ENCODE peak calls at places on chromosomes 11 and 22, in four cellular contexts. Y is esophagus squamous epithelium, P is AG09309, Z is WERI-Rb-1. I is an unnamed sample.

GRCh38 chr22:36565152-36565507 is 36.2 kb upstream of the EIF3D start:
- DNase-seq in Y (no peak), P (no peak), Z (no peak), I (no peak)

GRCh38 chr11:106728861-106729260 is 289.4 kb downstream of the GUCY1A2 start:
- DNase-seq in Y (no peak), P (no peak), Z (no peak), I (no peak)

GRCh38 chr22:35477911-35478582 is 62.6 kb upstream of the RASD2 start:
- DNase-seq in Y (no peak), P (peak), Z (no peak), I (no peak)

GRCh38 chr11:65920035-65920802 is 993 bp downstream of the DRAP1 start:
- DNase-seq in Y (no peak), P (no peak), Z (no peak), I (no peak)

GRCh38 chr22:31148953-31149627 is 8.8 kb upstream of the PLA2G3 start:
- DNase-seq in Y (no peak), P (peak), Z (peak), I (peak)

GRCh38 chr11:13663631-13664071 is 4.8 kb upstream of the FAR1 start:
- DNase-seq in Y (no peak), P (no peak), Z (no peak), I (no peak)

GRCh38 chr11:22169833-22170232 is 23.1 kb upstream of the ANO5 start:
- DNase-seq in Y (no peak), P (no peak), Z (no peak), I (no peak)

GRCh38 chr11:73652856-73653559 is 6.6 kb downstream of the PLEKHB1 start:
- DNase-seq in Y (no peak), P (no peak), Z (no peak), I (no peak)

GRCh38 chr22:37898441-37899181 is 7.5 kb upstream of the MICALL1 start:
- DNase-seq in Y (no peak), P (no peak), Z (no peak), I (no peak)

GRCh38 chr11:105861225-105861624 is 160.8 kb downstream of the MSANTD4 start:
- DNase-seq in Y (no peak), P (no peak), Z (no peak), I (no peak)

GRCh38 chr11:7154881-7155344 is 66.1 kb downstream of the RBMXL2 start:
- DNase-seq in Y (no peak), P (no peak), Z (no peak), I (no peak)

GRCh38 chr11:57072640-57073039 is 83.9 kb downstream of the OR5AK2 start:
- DNase-seq in Y (no peak), P (peak), Z (no peak), I (no peak)

GRCh38 chr22:22074634-22075381 is 92.2 kb upstream of the TOP3B start:
- DNase-seq in Y (no peak), P (no peak), Z (no peak), I (no peak)

GRCh38 chr11:124801014-124801413 is 808 bp upstream of the MSANTD2 start:
- DNase-seq in Y (no peak), P (no peak), Z (no peak), I (no peak)

GRCh38 chr11:20049231-20049630 is 111.0 kb downstream of the DBX1 start:
- DNase-seq in Y (no peak), P (no peak), Z (no peak), I (no peak)

GRCh38 chr11:19218801-19219460 is 17.1 kb upstream of the CSRP3 start:
- DNase-seq in Y (no peak), P (no peak), Z (no peak), I (no peak)

GRCh38 chr11:131859811-131860210 is 489.4 kb downstream of the NTM start:
- DNase-seq in Y (no peak), P (peak), Z (no peak), I (no peak)

GRCh38 chr11:91406009-91406408 is 818.6 kb upstream of the FAT3 start:
- DNase-seq in Y (no peak), P (no peak), Z (no peak), I (no peak)

GRCh38 chr11:48116843-48117242 is 99.8 kb upstream of the OR4B1 start:
- DNase-seq in Y (no peak), P (no peak), Z (peak), I (no peak)

GRCh38 chr11:129699711-129700304 is 115.8 kb upstream of the TMEM45B start:
- DNase-seq in Y (no peak), P (no peak), Z (no peak), I (no peak)
- TF ChIP-seq CTCF in Y (no peak), P (no peak), Z (no peak), I (no peak)

DNA sequence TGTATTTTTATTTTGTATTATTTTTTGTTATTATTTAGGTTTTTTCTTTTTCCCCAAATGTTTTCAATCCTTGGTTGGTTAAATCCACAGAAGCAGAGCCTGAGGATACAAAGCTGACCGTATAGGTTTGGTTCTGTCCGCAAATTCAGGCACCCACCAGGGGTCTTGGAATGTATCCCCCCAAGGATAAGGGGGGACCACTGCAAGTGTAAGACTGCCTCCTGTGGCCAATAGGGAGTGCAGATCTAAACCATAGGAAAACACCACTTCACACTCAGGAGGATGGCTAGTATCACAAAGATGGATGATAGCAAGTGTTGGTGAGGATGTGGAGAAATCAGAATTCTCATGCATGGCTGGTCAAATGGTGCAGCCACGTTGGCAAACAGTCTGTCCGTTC is 20.0 kb downstream of the CPT1A start:
- DNase-seq in Y (no peak), P (no peak), Z (no peak), I (no peak)
- TF ChIP-seq CTCF in Y (no peak), P (no peak), Z (peak), I (no peak)

DNA sequence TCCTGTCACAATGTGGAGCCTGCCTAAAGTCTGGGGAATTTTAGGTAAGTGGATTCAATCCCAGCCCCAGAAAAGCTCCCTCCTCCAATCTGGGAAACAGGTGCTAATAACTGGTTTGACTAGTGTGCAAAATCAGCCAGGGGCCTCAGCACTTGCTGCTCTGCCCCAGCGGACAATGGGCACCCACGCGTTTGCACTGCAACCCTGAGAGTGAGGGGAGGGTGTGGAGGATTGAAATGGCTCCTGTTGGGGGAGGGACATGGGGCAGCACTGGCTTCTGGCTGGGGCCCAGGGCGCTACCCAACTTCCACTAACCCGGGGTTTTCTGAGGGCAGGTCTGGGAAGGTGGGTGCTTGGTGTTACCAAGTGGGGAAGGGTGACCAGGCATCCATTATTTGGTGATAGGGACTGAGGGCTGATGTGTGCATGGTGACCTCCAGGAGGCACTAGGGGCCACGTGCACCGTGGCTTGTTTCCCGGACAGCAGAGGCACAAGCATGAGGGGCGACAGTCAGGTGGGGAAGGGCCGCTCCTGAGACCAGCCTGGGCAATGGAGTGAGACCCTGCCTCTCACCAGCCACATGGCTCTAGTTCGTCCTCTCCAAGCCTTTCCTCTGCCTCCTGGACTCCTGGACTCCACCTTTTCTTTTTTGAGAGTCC is 4.3 kb upstream of the PNPLA5 start:
- DNase-seq in Y (no peak), P (no peak), Z (no peak), I (no peak)
- TF ChIP-seq CTCF in Y (no peak), P (no peak), Z (peak), I (no peak)

DNA sequence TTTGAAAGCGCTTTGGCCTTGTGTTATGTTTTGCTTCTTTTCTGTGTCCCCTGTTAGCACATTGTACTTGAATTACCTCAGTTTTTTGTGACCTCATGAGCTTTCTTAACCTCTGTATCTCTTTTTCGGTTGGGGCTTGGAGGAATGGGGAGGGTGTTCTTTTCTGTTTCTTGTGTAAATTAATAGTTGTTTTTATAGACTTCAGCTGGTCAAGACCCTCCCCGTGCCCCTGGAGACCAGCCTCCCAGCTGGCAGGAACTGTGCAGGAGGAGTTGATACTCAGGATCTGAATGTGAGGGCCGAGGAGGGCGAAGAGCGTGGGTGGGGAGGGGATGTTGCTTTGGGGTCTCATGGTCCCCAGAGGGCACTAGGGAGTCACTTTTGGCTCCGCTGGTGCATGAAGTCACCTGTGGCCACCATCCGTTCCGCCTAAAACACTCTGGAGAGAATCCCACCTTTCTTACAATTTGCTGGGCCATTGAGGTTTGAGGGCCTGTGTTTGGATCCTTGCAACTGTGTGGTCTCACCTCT is 44.3 kb upstream of the NNMT start:
- DNase-seq in Y (no peak), P (no peak), Z (no peak), I (no peak)
- TF ChIP-seq CTCF in Y (no peak), P (no peak), Z (peak), I (no peak)

GRCh38 chr11:70048279-70049024 is 29.7 kb upstream of the ANO1 start:
- DNase-seq in Y (no peak), P (no peak), Z (peak), I (no peak)
- TF ChIP-seq CTCF in Y (no peak), P (peak), Z (peak), I (no peak)

GRCh38 chr11:68289456-68289855 is 17.7 kb upstream of the C11orf24 start:
- DNase-seq in Y (no peak), P (no peak), Z (no peak), I (no peak)
- TF ChIP-seq CTCF in Y (no peak), P (no peak), Z (no peak), I (no peak)

GRCh38 chr11:11028017-11028692 is 170.3 kb upstream of the ZBED5 start:
- DNase-seq in Y (no peak), P (peak), Z (peak), I (peak)
- TF ChIP-seq CTCF in Y (peak), P (peak), Z (peak), I (peak)